ENCODE peak calls at places on chromosome 10, in nine cellular contexts. A is H1, Q is prostate gland, Z is suprapubic skin, S is HL-60, J is K562, V is upper lobe of left lung, X is transverse colon, W is spleen. P is an unnamed sample.

GRCh38 chr10:131933016-131933694 is 32.3 kb downstream of the PPP2R2D start:
- DNase-seq in S (no peak), V (no peak), X (peak), A (no peak), W (peak), J (peak), Z (no peak), Q (no peak), P (no peak)

GRCh38 chr10:49149881-49150280 is 16.1 kb upstream of the FAM170B start:
- DNase-seq in W (no peak), Q (no peak), X (no peak), A (no peak), Z (no peak), J (no peak), S (no peak), V (no peak), P (no peak)

GRCh38 chr10:69958232-69958902 is 94.3 kb upstream of the MACROH2A2 start:
- DNase-seq in X (no peak), A (no peak), V (peak), J (peak), S (peak), W (no peak), Z (no peak), Q (no peak), P (peak)

GRCh38 chr10:21402606-21403083 is 122.8 kb downstream of the SKIDA1 start:
- DNase-seq in J (no peak), V (no peak), S (no peak), Q (no peak), Z (no peak), A (no peak), W (no peak), X (no peak), P (no peak)

GRCh38 chr10:42479057-42479456 is 159.3 kb downstream of the ZNF33B start:
- DNase-seq in Z (no peak), Q (no peak), A (no peak), V (no peak), J (no peak), X (no peak), W (no peak), S (no peak), P (no peak)

GRCh38 chr10:43930777-43931176 is 282.1 kb upstream of the ZNF32 start:
- DNase-seq in Q (no peak), S (no peak), X (no peak), J (no peak), V (no peak), Z (no peak), W (no peak), A (no peak), P (no peak)

GRCh38 chr10:88216976-88217375 is 353.6 kb downstream of the PTEN start:
- DNase-seq in W (no peak), V (no peak), J (no peak), Q (no peak), S (no peak), Z (no peak), A (no peak), X (peak), P (no peak)

GRCh38 chr10:119350529-119351001 is 143.2 kb downstream of the GRK5 start:
- DNase-seq in J (no peak), V (no peak), Q (peak), X (no peak), S (no peak), Z (no peak), A (no peak), W (no peak), P (peak)

GRCh38 chr10:131477457-131478205 is 166.1 kb upstream of the TCERG1L start:
- DNase-seq in S (no peak), J (no peak), V (no peak), X (no peak), Z (no peak), W (no peak), A (no peak), Q (no peak), P (no peak)

GRCh38 chr10:810351-810846 is 120.9 kb upstream of the DIP2C start:
- DNase-seq in S (no peak), A (no peak), V (no peak), X (no peak), J (no peak), W (no peak), Z (no peak), Q (no peak), P (no peak)

GRCh38 chr10:128864554-128865300 is 602.3 kb upstream of the MGMT start:
- DNase-seq in W (no peak), Z (peak), V (no peak), A (no peak), J (no peak), S (no peak), Q (no peak), X (no peak), P (no peak)

GRCh38 chr10:80100861-80101695 is 22.6 kb downstream of the TMEM254 start:
- DNase-seq in Q (peak), V (no peak), Z (no peak), X (no peak), A (no peak), J (no peak), S (no peak), W (no peak), P (no peak)

GRCh38 chr10:89536013-89536354 is 590 bp upstream of the SLC16A12 start:
- DNase-seq in Z (no peak), Q (no peak), A (no peak), J (no peak), X (no peak), W (no peak), V (no peak), S (no peak), P (no peak)

GRCh38 chr10:44970812-44971395 is 7.7 kb downstream of the DEPP1 start:
- DNase-seq in V (no peak), Q (no peak), J (no peak), S (no peak), W (peak), A (no peak), X (no peak), Z (no peak), P (no peak)

GRCh38 chr10:103130910-103131309 is 62.2 kb downstream of the NT5C2 start:
- DNase-seq in Q (no peak), J (no peak), V (no peak), W (no peak), X (no peak), S (no peak), Z (no peak), A (no peak), P (no peak)

GRCh38 chr10:117662126-117662525 is 119.6 kb downstream of the EMX2 start:
- DNase-seq in A (no peak), W (no peak), V (no peak), J (no peak), Q (no peak), X (no peak), S (no peak), Z (no peak), P (no peak)

GRCh38 chr10:118827466-118828155 is 72.8 kb upstream of the CACUL1 start:
- DNase-seq in Q (no peak), V (no peak), S (no peak), A (no peak), J (peak), W (peak), X (no peak), Z (no peak), P (no peak)

GRCh38 chr10:80500572-80501380 is 36.9 kb upstream of the SH2D4B start:
- DNase-seq in Z (no peak), V (peak), S (no peak), Q (no peak), X (no peak), J (no peak), W (peak), A (no peak), P (peak)

DNA sequence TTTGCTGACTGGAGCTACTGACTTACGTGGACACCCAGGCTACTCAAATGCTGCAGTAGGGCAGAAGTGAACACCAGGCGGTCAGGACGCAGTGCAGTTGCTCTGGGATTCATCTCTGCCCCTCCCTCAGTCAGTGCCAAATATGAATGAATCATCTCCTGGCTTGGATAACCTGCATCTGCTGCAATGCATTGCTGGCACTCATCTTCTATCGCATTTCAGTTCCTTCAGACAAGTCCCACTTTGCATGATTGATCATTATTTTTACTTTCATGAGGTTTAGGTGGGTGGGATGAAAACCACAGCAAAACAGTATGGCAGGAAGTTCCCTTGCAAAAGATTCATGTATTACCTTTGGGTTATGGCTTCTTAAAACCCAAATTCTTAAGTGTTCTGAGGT is 224.6 kb upstream of the NRP1 start:
- DNase-seq in X (no peak), J (no peak), W (no peak), Q (no peak), S (no peak), Z (no peak), V (no peak), A (no peak), P (no peak)
- TF ChIP-seq POLR2AphosphoS5 in X (no peak), J (no peak), W (no peak), Q (no peak), S (no peak), Z (no peak), V (no peak), A (no peak), P (no peak)

GRCh38 chr10:104650072-104650471 is 9.0 kb downstream of the SORCS3 start:
- DNase-seq in V (no peak), A (no peak), S (no peak), Z (no peak), W (no peak), X (no peak), J (no peak), Q (no peak), P (no peak)
- TF ChIP-seq CTCF in V (no peak), A (peak), S (no peak), Z (no peak), W (no peak), X (no peak), J (no peak), Q (no peak), P (no peak)

GRCh38 chr10:68333452-68333851 is 724 bp upstream of the PBLD start:
- DNase-seq in J (no peak), S (no peak), W (no peak), Q (no peak), Z (no peak), V (no peak), X (no peak), A (no peak), P (no peak)

GRCh38 chr10:68330852-68331454 is 911 bp upstream of the HNRNPH3 start:
- DNase-seq in X (peak), V (no peak), S (no peak), W (peak), J (no peak), Q (peak), A (no peak), Z (peak), P (no peak)

GRCh38 chr10:68333058-68333395 is 299 bp upstream of the PBLD start:
- DNase-seq in V (no peak), X (no peak), S (no peak), A (no peak), Z (no peak), Q (no peak), W (no peak), J (no peak), P (no peak)

GRCh38 chr10:68331455-68332258 is at the start of gene HNRNPH3:
- DNase-seq in A (peak), X (peak), W (peak), V (peak), Z (peak), Q (peak), S (peak), J (peak), P (peak)

GRCh38 chr10:68332259-68333057 is at the start of gene PBLD:
- DNase-seq in S (no peak), Z (peak), V (peak), X (peak), J (peak), A (peak), W (peak), Q (peak), P (peak)
- TF ChIP-seq POLR2AphosphoS5 in S (peak), Z (peak), V (peak), X (peak), J (peak), A (peak), W (peak), Q (peak), P (peak)

GRCh38 chr10:96719205-96719604 is 1.1 kb downstream of the PIK3AP1 start:
- DNase-seq in Z (no peak), J (no peak), Q (no peak), X (no peak), W (no peak), V (no peak), S (no peak), A (no peak), P (no peak)
- TF ChIP-seq CTCF in Z (no peak), J (no peak), Q (no peak), X (no peak), W (no peak), V (no peak), S (no peak), A (no peak), P (no peak)